ENCODE peak calls at places on chromosomes 5 and 9, in five cellular contexts. N, E, L, C and R are unnamed samples.

GRCh38 chr9:19998823-19999455 is 210.1 kb upstream of the SLC24A2 start:
- DNase-seq in E (no peak), C (no peak), L (no peak), N (no peak), R (no peak)

GRCh38 chr5:177006265-177006972 is at the start of gene UIMC1:
- DNase-seq in E (peak), L (peak), C (peak), N (peak), R (peak)

GRCh38 chr9:124008855-124009834 is 2.4 kb upstream of the LHX2 start:
- DNase-seq in C (no peak), N (no peak), E (no peak), L (no peak), R (no peak)

GRCh38 chr5:133967715-133968056 is 739 bp downstream of the C5orf15 start:
- DNase-seq in L (no peak), C (no peak), E (no peak), N (no peak), R (peak)

GRCh38 chr5:11504083-11504785 is 400.0 kb downstream of the CTNND2 start:
- DNase-seq in N (no peak), L (no peak), C (no peak), E (no peak), R (no peak)

GRCh38 chr5:64811050-64811640 is 42.4 kb downstream of the CWC27 start:
- DNase-seq in E (no peak), L (peak), N (no peak), C (no peak), R (peak)

GRCh38 chr9:109286571-109286977 is 34.3 kb downstream of the EPB41L4B start:
- DNase-seq in E (no peak), L (peak), N (peak), C (no peak), R (no peak)

GRCh38 chr5:54018438-54018837 is 291.9 kb downstream of the ARL15 start:
- DNase-seq in E (no peak), L (no peak), N (no peak), C (no peak), R (no peak)

GRCh38 chr5:18043344-18043743 is 409.1 kb downstream of the TAF11L14 start:
- DNase-seq in C (no peak), N (no peak), L (peak), E (no peak), R (no peak)

GRCh38 chr9:120032639-120033038 is 547.3 kb downstream of the CDK5RAP2 start:
- DNase-seq in L (peak), C (no peak), N (no peak), E (no peak), R (no peak)

GRCh38 chr9:12923472-12924009 is 148.7 kb downstream of the LURAP1L start:
- DNase-seq in L (no peak), C (peak), E (no peak), N (no peak), R (no peak)

GRCh38 chr5:27020965-27021364 is 17.4 kb downstream of the CDH9 start:
- DNase-seq in C (no peak), N (no peak), E (no peak), L (peak), R (no peak)

GRCh38 chr5:1386274-1386717 is 41.4 kb upstream of the CLPTM1L start:
- DNase-seq in C (no peak), L (peak), N (no peak), E (peak), R (peak)

GRCh38 chr5:134503937-134504437 is 21.5 kb upstream of the JADE2 start:
- DNase-seq in L (no peak), E (no peak), C (no peak), N (no peak), R (no peak)

GRCh38 chr9:118446962-118447490 is 742.8 kb downstream of the TLR4 start:
- DNase-seq in L (peak), N (no peak), C (no peak), E (no peak), R (no peak)

GRCh38 chr5:96259211-96259772 is 173.8 kb downstream of the PCSK1 start:
- DNase-seq in N (peak), C (no peak), L (peak), E (no peak), R (no peak)

GRCh38 chr9:89555426-89556375 is 49.1 kb upstream of the GADD45G start:
- DNase-seq in N (no peak), C (no peak), E (no peak), L (no peak), R (no peak)

GRCh38 chr5:158660726-158661125 is 439.0 kb downstream of the EBF1 start:
- DNase-seq in N (no peak), E (no peak), L (no peak), C (no peak), R (no peak)

GRCh38 chr5:386432-387341 is 56.3 kb upstream of the EXOC3 start:
- DNase-seq in C (no peak), E (peak), L (no peak), N (peak), R (peak)

GRCh38 chr9:101235105-101235866 is 149.5 kb downstream of the BAAT start:
- DNase-seq in E (no peak), N (no peak), C (no peak), L (peak), R (no peak)

GRCh38 chr5:142740903-142741302 is 29.3 kb upstream of the ARHGAP26 start:
- DNase-seq in C (peak), L (no peak), N (no peak), E (no peak), R (no peak)

GRCh38 chr5:91499943-91500531 is 116.9 kb upstream of the ARRDC3 start:
- DNase-seq in L (peak), C (no peak), E (no peak), N (peak), R (no peak)

GRCh38 chr5:179827684-179828083 is 7.0 kb downstream of the SQSTM1 start:
- DNase-seq in N (no peak), E (peak), L (no peak), C (no peak), R (peak)

GRCh38 chr5:62582198-62582597 is 3.6 kb downstream of the LRRC70 start:
- DNase-seq in N (no peak), E (no peak), C (no peak), L (no peak), R (no peak)

GRCh38 chr9:2128611-2129010 is 113.5 kb downstream of the SMARCA2 start:
- DNase-seq in N (no peak), L (no peak), C (no peak), E (no peak), R (no peak)

GRCh38 chr9:37999501-38000189 is 69.4 kb downstream of the SHB start:
- DNase-seq in L (no peak), C (no peak), N (peak), E (peak), R (no peak)

GRCh38 chr5:131109540-131110255 is 55.4 kb downstream of the HINT1 start:
- DNase-seq in N (no peak), E (no peak), L (peak), C (no peak), R (peak)

GRCh38 chr9:120698766-120699165 is 15.5 kb downstream of the MEGF9 start:
- DNase-seq in E (no peak), L (no peak), N (no peak), C (no peak), R (no peak)

GRCh38 chr9:129225815-129226214 is 47.8 kb upstream of the IER5L start:
- DNase-seq in E (peak), L (peak), C (peak), N (peak), R (peak)

GRCh38 chr9:20811872-20812271 is 127.8 kb downstream of the FOCAD start:
- DNase-seq in E (no peak), L (peak), N (no peak), C (no peak), R (no peak)

GRCh38 chr9:125659201-125659840 is 47.7 kb downstream of the MAPKAP1 start:
- DNase-seq in N (no peak), C (no peak), E (no peak), L (no peak), R (no peak)

GRCh38 chr5:148499461-148499860 is 115.7 kb downstream of the FBXO38 start:
- DNase-seq in N (no peak), E (no peak), C (no peak), L (no peak), R (no peak)

GRCh38 chr9:109728696-109729300 is 51.2 kb upstream of the PALM2AKAP2 start:
- DNase-seq in C (no peak), L (no peak), N (no peak), E (no peak), R (no peak)

GRCh38 chr5:109588281-109589035 is 101.3 kb upstream of the MAN2A1 start:
- DNase-seq in C (no peak), N (no peak), E (no peak), L (no peak), R (no peak)
- H3K4me3 ChIP-seq in C (no peak), N (no peak), E (no peak), L (no peak), R (no peak)

DNA sequence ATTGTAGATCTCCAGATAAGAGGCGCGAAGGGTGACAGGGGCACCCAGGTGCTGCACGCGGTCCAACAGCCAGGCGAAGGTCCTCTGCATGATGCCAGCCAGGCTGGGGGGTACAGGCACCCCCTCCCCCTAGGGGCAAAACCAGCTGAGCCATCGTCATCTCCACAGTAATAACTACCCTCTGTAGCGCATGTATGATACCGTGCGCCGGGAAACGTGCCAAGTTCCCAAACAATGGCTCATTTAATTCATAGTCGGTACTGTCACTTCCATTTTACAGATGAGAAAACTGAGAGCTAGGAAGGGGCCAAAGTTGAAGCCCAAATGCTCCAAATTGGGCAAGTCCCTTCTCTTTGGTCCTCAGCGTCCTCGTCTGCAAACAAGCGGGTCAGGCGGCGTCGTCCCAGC is 1.5 kb downstream of the KIF12 start:
- DNase-seq in C (no peak), E (no peak), L (no peak), N (no peak), R (peak)
- H3K4me3 ChIP-seq in C (peak), E (peak), L (peak), N (no peak), R (peak)

GRCh38 chr5:71586052-71586940 is 844 bp upstream of the MCCC2 start:
- DNase-seq in C (no peak), L (peak), E (no peak), N (peak), R (no peak)

GRCh38 chr5:71586941-71587708 is at the start of gene MCCC2:
- DNase-seq in N (peak), L (peak), C (peak), E (peak), R (peak)

GRCh38 chr5:71589903-71590302 is 2.8 kb downstream of the MCCC2 start:
- DNase-seq in L (no peak), E (no peak), C (no peak), N (no peak), R (no peak)

GRCh38 chr5:71587709-71588532 is 781 bp downstream of the MCCC2 start:
- DNase-seq in N (no peak), E (no peak), C (no peak), L (peak), R (no peak)

GRCh38 chr5:71588533-71588885 is 1.4 kb downstream of the MCCC2 start:
- DNase-seq in L (no peak), E (no peak), N (no peak), C (no peak), R (no peak)
- H3K4me3 ChIP-seq in L (no peak), E (no peak), N (peak), C (peak), R (no peak)

GRCh38 chr9:91884153-91884552 is 65.9 kb downstream of the ROR2 start:
- DNase-seq in L (no peak), E (no peak), N (no peak), C (no peak), R (no peak)

GRCh38 chr9:91883503-91883902 is 66.5 kb downstream of the ROR2 start:
- DNase-seq in E (no peak), L (no peak), C (no peak), N (no peak), R (no peak)

GRCh38 chr9:91884746-91885687 is 65.0 kb downstream of the ROR2 start:
- DNase-seq in N (no peak), C (no peak), L (no peak), E (no peak), R (peak)

GRCh38 chr9:91886433-91887031 is 63.5 kb downstream of the ROR2 start:
- DNase-seq in C (no peak), N (no peak), E (no peak), L (no peak), R (no peak)

GRCh38 chr9:91885746-91886432 is 64.1 kb downstream of the ROR2 start:
- DNase-seq in C (no peak), L (no peak), N (no peak), E (no peak), R (no peak)
- H3K4me3 ChIP-seq in C (no peak), L (no peak), N (no peak), E (no peak), R (no peak)

GRCh38 chr5:59661939-59662615 is 231.4 kb downstream of the PDE4D start:
- DNase-seq in L (no peak), E (no peak), C (no peak), N (no peak), R (no peak)
- H3K4me3 ChIP-seq in L (peak), E (no peak), C (peak), N (no peak), R (no peak)

GRCh38 chr9:132955123-132955522 is 10.7 kb upstream of the TSC1 start:
- DNase-seq in C (no peak), L (no peak), N (no peak), E (no peak), R (no peak)
- H3K4me3 ChIP-seq in C (no peak), L (no peak), N (no peak), E (no peak), R (no peak)

GRCh38 chr9:8815219-8815618 is 1015.6 kb upstream of the DMAC1 start:
- DNase-seq in N (no peak), C (no peak), L (no peak), E (no peak), R (no peak)
- H3K4me3 ChIP-seq in N (no peak), C (no peak), L (no peak), E (no peak), R (no peak)

DNA sequence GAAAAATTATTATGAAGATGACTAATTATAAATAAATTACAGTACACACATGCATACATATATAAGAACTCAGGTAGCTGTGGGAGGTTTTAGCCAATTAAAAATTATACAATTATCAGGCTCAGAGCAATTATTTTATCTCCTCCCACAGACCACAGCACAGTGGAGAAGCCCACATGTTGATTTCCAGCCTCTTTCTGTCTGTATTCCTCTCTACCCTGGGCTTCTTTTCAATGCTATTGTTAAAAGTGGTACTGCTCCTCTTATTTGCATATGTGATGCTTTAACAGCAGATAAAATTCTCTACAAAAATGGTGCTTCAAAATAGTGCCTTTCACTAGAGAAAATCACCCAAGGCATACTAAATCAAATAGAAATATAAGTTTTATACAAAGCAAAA is 218.7 kb downstream of the NFIB start:
- DNase-seq in C (no peak), E (no peak), L (no peak), N (no peak), R (no peak)
- H3K4me3 ChIP-seq in C (no peak), E (no peak), L (no peak), N (no peak), R (no peak)